ENCODE peak calls at places on chromosome 7, in eight cellular contexts. S is cardiac muscle cell; C is astrocyte; W is OCI-LY7; V is IMR-90; O is CD4-positive, alpha-beta memory T cell; X is mammary epithelial cell; Q is CD8-positive, alpha-beta memory T cell. I is an unnamed sample.

GRCh38 chr7:66627876-66628360 is 763 bp upstream of the KCTD7 start:
- DNase-seq in W (no peak), V (no peak), O (no peak), C (no peak), S (no peak), Q (peak; percentile 9), X (no peak), I (peak; percentile 19)

GRCh38 chr7:50681451-50682045 is 101.1 kb downstream of the GRB10 start:
- DNase-seq in X (no peak), O (no peak), Q (no peak), C (no peak), S (no peak), V (no peak), W (no peak), I (no peak)

GRCh38 chr7:4809091-4809591 is 33.7 kb downstream of the AP5Z1 start:
- DNase-seq in W (no peak), Q (peak; percentile 23), S (no peak), V (no peak), C (no peak), X (no peak), O (no peak), I (no peak)

GRCh38 chr7:138120140-138120827 is 44.0 kb downstream of the AKR1D1 start:
- DNase-seq in Q (no peak), O (no peak), W (no peak), C (no peak), V (no peak), X (no peak), S (no peak), I (no peak)

GRCh38 chr7:11767148-11767547 is 64.8 kb downstream of the THSD7A start:
- DNase-seq in O (no peak), S (peak; percentile 4), C (peak; percentile 17), V (no peak), X (no peak), Q (no peak), W (no peak), I (no peak)

GRCh38 chr7:105388373-105389089 is at the start of gene SRPK2:
- DNase-seq in W (peak; percentile 84), Q (peak; percentile 74), S (peak; percentile 81), X (peak; percentile 63), V (peak; percentile 31), O (peak; percentile 75), C (peak; percentile 16), I (peak; percentile 87)

GRCh38 chr7:40148671-40149070 is 13.9 kb downstream of the SUGCT start:
- DNase-seq in S (no peak), V (no peak), X (no peak), O (no peak), C (no peak), W (no peak), Q (no peak), I (no peak)

GRCh38 chr7:32347244-32347828 is 142.8 kb downstream of the LSM5 start:
- DNase-seq in X (no peak), C (no peak), Q (no peak), S (peak; percentile 36), V (no peak), W (peak; percentile 19), O (no peak), I (peak; percentile 11)

GRCh38 chr7:158447206-158448171 is 140.1 kb downstream of the PTPRN2 start:
- DNase-seq in S (no peak), Q (no peak), O (no peak), X (no peak), W (no peak), V (no peak), C (no peak), I (no peak)

GRCh38 chr7:134890246-134891240 is 95.8 kb upstream of the AGBL3 start:
- DNase-seq in V (peak; percentile 57), Q (no peak), W (no peak), S (peak; percentile 56), X (peak; percentile 90), O (no peak), C (peak; percentile 77), I (no peak)

GRCh38 chr7:99036531-99037175 is 107.3 kb downstream of the SMURF1 start:
- DNase-seq in Q (no peak), C (peak; percentile 89), V (peak; percentile 65), O (no peak), S (peak; percentile 60), W (peak; percentile 16), X (peak; percentile 20), I (peak; percentile 30)

GRCh38 chr7:39904077-39904486 is 46.0 kb upstream of the CDK13 start:
- DNase-seq in X (no peak), V (peak; percentile 6), C (peak; percentile 20), O (no peak), W (no peak), S (peak; percentile 25), Q (no peak), I (no peak)

GRCh38 chr7:23369100-23369499 is 70.0 kb downstream of the MALSU1 start:
- DNase-seq in S (no peak), X (no peak), V (no peak), O (no peak), C (no peak), Q (no peak), W (peak; percentile 46), I (no peak)

GRCh38 chr7:113013761-113014449 is 72.7 kb downstream of the GPR85 start:
- DNase-seq in S (no peak), V (no peak), O (no peak), X (peak; percentile 82), C (no peak), W (no peak), Q (no peak), I (no peak)

GRCh38 chr7:128020161-128020560 is 11.1 kb downstream of the LRRC4 start:
- DNase-seq in V (no peak), S (no peak), W (peak; percentile 24), O (no peak), C (no peak), X (no peak), Q (no peak), I (peak; percentile 24)

GRCh38 chr7:1264345-1265280 is 31.9 kb downstream of the UNCX start:
- DNase-seq in Q (no peak), W (no peak), X (no peak), C (no peak), O (no peak), S (no peak), V (no peak), I (no peak)

GRCh38 chr7:95511716-95512260 is 26.0 kb downstream of the ASB4 start:
- DNase-seq in X (peak; percentile 44), W (peak; percentile 63), O (no peak), Q (peak; percentile 10), C (peak; percentile 30), S (peak; percentile 86), V (peak; percentile 63), I (peak; percentile 73)

GRCh38 chr7:30754315-30754877 is 2.5 kb downstream of the INMT start:
- DNase-seq in O (no peak), X (no peak), S (no peak), C (no peak), W (no peak), V (no peak), Q (no peak), I (no peak)
- H3K4me1 ChIP-seq in O (no peaks in the 10 kb centered on the region), X (no peaks in the 10 kb centered on the region), S (no peaks in the 10 kb centered on the region), C (peaks cover 14% of the 10 kb centered on the region), W (no peaks in the 10 kb centered on the region), V (peaks cover 35% of the 10 kb centered on the region), Q (no peaks in the 10 kb centered on the region), I (no peaks in the 10 kb centered on the region)

GRCh38 chr7:73719806-73720169 is 319 bp upstream of the STX1A start:
- DNase-seq in V (no peak), O (no peak), X (no peak), Q (no peak), W (no peak), C (no peak), S (no peak), I (no peak)
- H3K4me1 ChIP-seq in V (peaks cover 28% of the 10 kb centered on the region), O (peaks cover 34% of the 10 kb centered on the region), X (peaks cover 45% of the 10 kb centered on the region), Q (peaks cover 18% of the 10 kb centered on the region), W (peaks cover 28% of the 10 kb centered on the region), C (peaks cover 31% of the 10 kb centered on the region), S (no peaks in the 10 kb centered on the region), I (peaks cover 18% of the 10 kb centered on the region)

GRCh38 chr7:155227788-155228458 is 69.8 kb upstream of the INSIG1 start:
- DNase-seq in W (no peak), C (no peak), O (no peak), S (no peak), X (no peak), V (no peak), Q (no peak), I (no peak)

GRCh38 chr7:155228459-155228845 is 69.2 kb upstream of the INSIG1 start:
- DNase-seq in X (no peak), O (no peak), S (no peak), Q (no peak), V (peak; percentile 45), W (no peak), C (peak; percentile 48), I (no peak)

GRCh38 chr7:155230169-155230593 is 67.5 kb upstream of the INSIG1 start:
- DNase-seq in V (peak; percentile 99), S (peak; percentile 75), X (peak; percentile 100), O (no peak), Q (no peak), W (no peak), C (peak; percentile 100), I (no peak)

GRCh38 chr7:155229548-155230168 is 68.0 kb upstream of the INSIG1 start:
- DNase-seq in W (no peak), S (no peak), X (no peak), V (no peak), O (no peak), C (peak; percentile 57), Q (no peak), I (no peak)

DNA sequence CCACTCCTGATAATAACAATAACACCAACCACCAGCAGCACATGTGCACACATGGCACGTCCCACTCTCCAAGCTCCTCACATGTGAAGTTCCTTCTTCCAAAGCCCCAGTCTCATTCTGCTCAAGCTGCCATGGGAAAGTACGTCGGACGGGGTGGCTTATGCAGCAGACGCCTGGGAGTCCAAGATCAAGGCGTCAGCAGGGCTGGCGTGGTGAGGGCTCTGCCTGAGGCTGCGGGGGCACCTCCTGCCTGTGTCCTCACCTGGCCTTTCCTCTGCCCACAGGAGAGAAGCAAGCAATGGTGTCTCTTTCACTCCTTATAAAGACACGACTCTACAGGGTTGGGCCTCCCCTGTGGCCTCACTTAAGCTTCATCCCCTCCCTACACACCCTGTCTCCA is 68.8 kb upstream of the INSIG1 start:
- DNase-seq in V (no peak), W (no peak), C (no peak), S (no peak), X (no peak), Q (no peak), O (no peak), I (no peak)
- H3K4me1 ChIP-seq in V (peaks cover 13% of the 10 kb centered on the region), W (no peaks in the 10 kb centered on the region), C (peaks cover 31% of the 10 kb centered on the region), S (peaks cover 9% of the 10 kb centered on the region), X (peaks cover 19% of the 10 kb centered on the region), Q (no peaks in the 10 kb centered on the region), O (no peaks in the 10 kb centered on the region), I (no peaks in the 10 kb centered on the region)

DNA sequence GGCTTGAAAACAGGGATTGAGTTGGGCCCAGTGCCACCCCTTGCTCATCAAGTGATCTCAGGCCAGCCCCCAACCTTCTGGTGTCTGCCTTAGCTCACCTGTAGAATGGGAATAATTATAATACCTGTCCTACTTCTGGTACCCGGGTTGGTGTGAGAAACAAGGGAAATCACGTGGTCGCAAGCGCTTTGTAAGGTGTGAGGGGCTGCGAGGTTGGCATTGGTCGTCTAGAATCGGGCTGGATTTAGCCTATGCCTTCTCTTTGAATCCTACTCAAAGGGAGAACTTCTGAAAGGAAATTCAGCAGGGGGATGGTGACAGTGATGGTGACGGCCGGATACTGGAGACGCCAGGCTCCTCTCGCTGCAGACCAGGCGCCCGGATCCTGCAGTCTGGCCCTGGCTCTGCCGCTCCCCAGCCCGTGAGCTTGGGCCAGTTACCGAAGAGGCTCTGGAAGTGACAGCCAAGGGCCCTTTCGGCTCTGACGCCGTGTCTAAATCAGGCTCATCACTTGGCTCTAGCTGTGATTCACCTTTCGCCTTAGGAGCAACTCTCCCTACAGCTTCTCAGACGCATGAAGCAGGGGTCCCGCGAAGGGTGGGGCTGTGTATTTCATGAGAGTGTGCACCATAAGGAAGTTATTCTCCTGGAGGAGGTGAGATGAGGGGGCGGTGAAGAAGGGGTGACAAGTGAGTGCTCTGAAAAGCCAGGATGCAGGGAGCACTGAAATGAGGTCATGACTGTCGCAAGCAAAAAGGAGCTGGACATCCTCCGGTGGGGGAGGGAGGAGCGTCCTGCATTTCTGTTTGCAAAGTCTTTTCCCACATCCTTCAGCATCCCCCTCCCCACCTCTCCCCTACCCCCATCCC is 4.0 kb upstream of the CREB5 start:
- DNase-seq in O (no peak), X (no peak), V (peak; percentile 81), C (no peak), W (no peak), Q (no peak), S (no peak), I (no peak)
- H3K4me1 ChIP-seq in O (peaks cover 18% of the 10 kb centered on the region), X (peaks cover 42% of the 10 kb centered on the region), V (peaks cover 7% of the 10 kb centered on the region), C (peaks cover 26% of the 10 kb centered on the region), W (peaks cover 5% of the 10 kb centered on the region), Q (peaks cover 7% of the 10 kb centered on the region), S (no peaks in the 10 kb centered on the region), I (peaks cover 5% of the 10 kb centered on the region)